ENCODE peak calls at places on chromosome 19, in four cellular contexts. R, Y, X and B are unnamed samples.

GRCh38 chr19:13215572-13216380 is 65.6 kb downstream of the IER2 start:
- DNase-seq in X (no peak), R (no peak), Y (no peak), B (no peak)

GRCh38 chr19:1181606-1182005 is 7.5 kb upstream of the SBNO2 start:
- DNase-seq in R (peak), Y (no peak), X (no peak), B (peak)

GRCh38 chr19:47480658-47481057 is 3.4 kb downstream of the KPTN start:
- DNase-seq in X (no peak), Y (no peak), R (no peak), B (no peak)

GRCh38 chr19:28292822-28293500 is 920.0 kb downstream of the UQCRFS1 start:
- DNase-seq in Y (no peak), X (no peak), R (no peak), B (no peak)

GRCh38 chr19:13460045-13460444 is 46.2 kb downstream of the CACNA1A start:
- DNase-seq in R (no peak), X (no peak), Y (no peak), B (no peak)

GRCh38 chr19:17385878-17386611 is 8.0 kb downstream of the CCDC194 start:
- DNase-seq in X (no peak), Y (peak), R (peak), B (peak)

GRCh38 chr19:10861118-10861651 is 10.2 kb upstream of the CARM1 start:
- DNase-seq in R (no peak), Y (no peak), X (no peak), B (peak)

GRCh38 chr19:51564791-51565190 is 6.3 kb upstream of the ZNF175 start:
- DNase-seq in R (no peak), X (no peak), Y (no peak), B (no peak)

GRCh38 chr19:1166872-1167573 is 7.0 kb downstream of the SBNO2 start:
- DNase-seq in Y (no peak), R (no peak), X (no peak), B (no peak)

GRCh38 chr19:49553451-49554271 is 25.9 kb downstream of the RCN3 start:
- DNase-seq in R (no peak), Y (peak), X (no peak), B (peak)

GRCh38 chr19:49954933-49955332 is 6.0 kb downstream of the SIGLEC11 start:
- DNase-seq in R (no peak), Y (no peak), X (no peak), B (peak)

GRCh38 chr19:19619849-19620210 is 1.3 kb upstream of the PBX4 start:
- DNase-seq in Y (no peak), R (no peak), X (no peak), B (no peak)

GRCh38 chr19:10864538-10864899 is 6.8 kb upstream of the CARM1 start:
- DNase-seq in R (peak), Y (peak), X (peak), B (peak)

GRCh38 chr19:12838893-12839656 is 760 bp downstream of the MAST1 start:
- DNase-seq in Y (no peak), X (no peak), R (no peak), B (no peak)

GRCh38 chr19:30360378-30361106 is 11.6 kb upstream of the ZNF536 start:
- DNase-seq in R (no peak), X (no peak), Y (no peak), B (no peak)

GRCh38 chr19:33502991-33503790 is 18.4 kb downstream of the PEPD start:
- DNase-seq in Y (no peak), X (no peak), R (no peak), B (no peak)

GRCh38 chr19:17718988-17719711 is at the start of gene MAP1S:
- DNase-seq in X (no peak), R (peak), Y (peak), B (peak)

GRCh38 chr19:54189020-54189667 is at the start of gene MBOAT7:
- DNase-seq in R (no peak), Y (no peak), X (no peak), B (no peak)

GRCh38 chr19:54160182-54160811 is 776 bp upstream of the LENG1 start:
- DNase-seq in Y (peak), R (no peak), X (no peak), B (no peak)

GRCh38 chr19:17497149-17497798 is 14.2 kb upstream of the PGLS start:
- DNase-seq in X (no peak), R (no peak), Y (no peak), B (no peak)

GRCh38 chr19:19475845-19476828 is 39.2 kb downstream of the TSSK6 start:
- DNase-seq in R (no peak), Y (no peak), X (no peak), B (no peak)

GRCh38 chr19:7292950-7293794 is 1.0 kb downstream of the INSR start:
- DNase-seq in X (no peak), Y (peak), R (peak), B (peak)

GRCh38 chr19:15587663-15588062 is 27.4 kb upstream of the CYP4F8 start:
- DNase-seq in Y (no peak), R (peak), X (no peak), B (no peak)

GRCh38 chr19:7540761-7541480 is 5.4 kb downstream of the PNPLA6 start:
- DNase-seq in Y (peak), R (no peak), X (no peak), B (no peak)

GRCh38 chr19:15195987-15196682 is 4.7 kb downstream of the NOTCH3 start:
- DNase-seq in R (peak), X (no peak), Y (peak), B (peak)

GRCh38 chr19:29290853-29291252 is 77.9 kb upstream of the UQCRFS1 start:
- DNase-seq in X (no peak), Y (no peak), R (no peak), B (no peak)

GRCh38 chr19:6362351-6362801 is 1.0 kb downstream of the CLPP start:
- DNase-seq in R (no peak), Y (no peak), X (no peak), B (no peak)

GRCh38 chr19:41877490-41877876 is 404 bp downstream of the CD79A start:
- DNase-seq in X (no peak), Y (no peak), R (no peak), B (no peak)

GRCh38 chr19:38792250-38793111 is 3.5 kb downstream of the LGALS7B start:
- DNase-seq in R (peak), Y (peak), X (no peak), B (peak)

GRCh38 chr19:34308381-34309367 is 54.3 kb downstream of the GARRE1 start:
- DNase-seq in R (no peak), X (no peak), Y (no peak), B (no peak)

GRCh38 chr19:9523885-9524474 is 14.5 kb downstream of the ZNF426 start:
- DNase-seq in Y (no peak), R (no peak), X (no peak), B (no peak)

GRCh38 chr19:2255982-2256685 is at the start of gene JSRP1:
- DNase-seq in Y (no peak), X (no peak), R (no peak), B (no peak)

GRCh38 chr19:8240274-8241229 is 31.4 kb downstream of the CERS4 start:
- DNase-seq in R (peak), Y (peak), X (peak), B (peak)

GRCh38 chr19:57559008-57559403 is 657 bp downstream of the ZNF550 start:
- DNase-seq in X (no peak), Y (peak), R (no peak), B (peak)

GRCh38 chr19:11699931-11700794 is 38.6 kb downstream of the ZNF823 start:
- DNase-seq in R (no peak), X (no peak), Y (peak), B (no peak)

GRCh38 chr19:51837145-51837544 is 42.2 kb downstream of the FPR3 start:
- DNase-seq in X (no peak), R (no peak), Y (no peak), B (no peak)

GRCh38 chr19:36032251-36033104 is at the start of gene CLIP3:
- DNase-seq in X (no peak), Y (peak), R (no peak), B (no peak)

GRCh38 chr19:38799104-38799503 is 10.1 kb downstream of the LGALS7B start:
- DNase-seq in R (no peak), X (no peak), Y (peak), B (no peak)

GRCh38 chr19:18428837-18429674 is 8.9 kb downstream of the ISYNA1 start:
- DNase-seq in R (no peak), Y (peak), X (no peak), B (peak)